ENCODE peak calls at places on chromosomes 6 and 20, in six cellular contexts. Q is BJ, E is K562, L is colonic mucosa, F is upper lobe of right lung, R is neuronal stem cell. A is an unnamed sample.

GRCh38 chr6:136846046-136846445 is 23.7 kb downstream of the PEX7 start:
- DNase-seq in L (peak), Q (no peak), E (peak), R (peak), F (no peak), A (peak)

GRCh38 chr20:1809121-1809520 is 86.1 kb upstream of the SIRPA start:
- DNase-seq in Q (peak), E (no peak), R (no peak), L (no peak), F (no peak), A (peak)

GRCh38 chr6:82862543-82862942 is 203.1 kb downstream of the UBE3D start:
- DNase-seq in E (no peak), Q (peak), L (no peak), F (no peak), R (no peak), A (peak)

GRCh38 chr6:42845327-42845694 is 34.1 kb upstream of the RPL7L1 start:
- DNase-seq in R (no peak), E (no peak), F (no peak), L (peak), Q (no peak), A (no peak)

GRCh38 chr6:85450578-85450884 is 648 bp downstream of the NT5E start:
- DNase-seq in R (peak), Q (no peak), L (no peak), E (no peak), F (no peak), A (no peak)

GRCh38 chr6:28922004-28922840 is 1.6 kb downstream of the TRIM27 start:
- DNase-seq in L (peak), R (no peak), E (peak), F (no peak), Q (no peak), A (peak)

GRCh38 chr6:105135907-105136432 is 43.8 kb downstream of the POPDC3 start:
- DNase-seq in F (no peak), E (no peak), L (no peak), Q (no peak), R (no peak), A (peak)

GRCh38 chr6:43509984-43510826 is at the start of gene LRRC73:
- DNase-seq in L (peak), Q (no peak), F (peak), R (peak), E (peak), A (peak)

GRCh38 chr6:132063204-132063603 is 112.0 kb upstream of the CCN2 start:
- DNase-seq in Q (no peak), R (no peak), E (no peak), F (no peak), L (no peak), A (peak)

GRCh38 chr6:134739299-134740090 is 210.4 kb downstream of the ALDH8A1 start:
- DNase-seq in F (no peak), R (no peak), E (no peak), Q (no peak), L (no peak), A (no peak)

GRCh38 chr6:126444874-126445273 is 105.0 kb downstream of the CENPW start:
- DNase-seq in F (no peak), E (no peak), R (no peak), Q (peak), L (no peak), A (peak)

GRCh38 chr6:4664117-4664626 is 112.0 kb upstream of the CDYL start:
- DNase-seq in E (peak), L (peak), F (no peak), R (no peak), Q (peak), A (peak)
- H3K4me3 ChIP-seq in E (no peak), L (no peak), F (no peak), R (no peak), Q (no peak), A (no peak)

GRCh38 chr20:20806121-20806820 is 93.8 kb upstream of the RALGAPA2 start:
- DNase-seq in F (no peak), L (no peak), Q (no peak), R (no peak), E (no peak), A (no peak)

GRCh38 chr20:20802328-20802727 is 89.9 kb upstream of the RALGAPA2 start:
- DNase-seq in F (no peak), E (no peak), R (no peak), Q (no peak), L (no peak), A (no peak)

GRCh38 chr20:20799913-20800312 is 87.5 kb upstream of the RALGAPA2 start:
- DNase-seq in R (no peak), L (no peak), F (no peak), E (no peak), Q (no peak), A (no peak)

GRCh38 chr20:20797521-20798310 is 85.3 kb upstream of the RALGAPA2 start:
- DNase-seq in E (no peak), F (no peak), L (no peak), R (no peak), Q (no peak), A (no peak)

DNA sequence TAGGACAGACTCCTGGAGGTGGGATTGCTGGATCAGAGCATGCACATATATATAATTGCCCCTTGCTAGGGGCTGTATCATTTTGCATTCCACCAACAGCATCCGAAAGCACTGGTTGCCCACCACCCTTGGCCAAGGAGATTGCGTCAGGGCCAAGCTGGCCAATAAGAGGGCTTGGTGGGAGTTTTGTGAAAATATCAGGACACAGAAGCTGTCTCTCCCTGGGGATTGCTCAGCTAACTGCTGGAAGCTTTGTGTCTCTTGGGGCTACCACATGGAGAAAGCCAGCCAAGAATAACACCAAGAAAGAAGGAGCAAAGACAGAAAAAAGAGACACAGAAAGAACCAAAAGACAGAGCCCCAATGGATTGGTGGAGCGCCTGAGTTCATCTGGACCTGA is 90.6 kb upstream of the RALGAPA2 start:
- DNase-seq in L (no peak), R (no peak), F (no peak), Q (no peak), E (no peak), A (no peak)
- H3K4me3 ChIP-seq in L (no peak), R (no peak), F (no peak), Q (no peak), E (no peak), A (no peak)

GRCh38 chr20:35252037-35252461 is 25.6 kb downstream of the MMP24 start:
- DNase-seq in Q (no peak), L (no peak), F (no peak), R (no peak), E (no peak), A (no peak)
- H3K4me3 ChIP-seq in Q (no peak), L (no peak), F (no peak), R (no peak), E (no peak), A (no peak)

GRCh38 chr6:138803914-138804313 is 8.0 kb downstream of the ECT2L start:
- DNase-seq in E (no peak), L (no peak), F (no peak), R (no peak), Q (no peak), A (peak)
- H3K4me3 ChIP-seq in E (no peak), L (no peak), F (no peak), R (no peak), Q (no peak), A (no peak)

GRCh38 chr20:20089939-20090338 is 37.6 kb downstream of the CFAP61 start:
- DNase-seq in L (no peak), F (no peak), R (no peak), Q (no peak), E (no peak), A (no peak)
- H3K4me3 ChIP-seq in L (no peak), F (no peak), R (no peak), Q (no peak), E (no peak), A (no peak)

GRCh38 chr6:10722570-10722819 is 375 bp upstream of the TMEM14C start:
- DNase-seq in F (no peak), L (no peak), E (no peak), Q (no peak), R (no peak), A (no peak)

GRCh38 chr6:10725716-10726115 is 2.8 kb downstream of the TMEM14C start:
- DNase-seq in E (no peak), L (no peak), Q (no peak), R (no peak), F (no peak), A (no peak)

GRCh38 chr6:10722820-10723651 is at the start of gene TMEM14C:
- DNase-seq in R (peak), Q (peak), E (peak), F (peak), L (peak), A (peak)

GRCh38 chr6:10721850-10722569 is 860 bp upstream of the TMEM14C start:
- DNase-seq in E (no peak), R (no peak), L (no peak), F (no peak), Q (no peak), A (no peak)

GRCh38 chr6:10725046-10725445 is 2.2 kb downstream of the TMEM14C start:
- DNase-seq in L (no peak), E (peak), R (no peak), F (no peak), Q (no peak), A (no peak)
- H3K4me3 ChIP-seq in L (no peak), E (peak), R (no peak), F (no peak), Q (no peak), A (no peak)

GRCh38 chr6:169654590-169655391 is 47.0 kb downstream of the WDR27 start:
- DNase-seq in E (no peak), L (peak), R (no peak), Q (peak), F (peak), A (peak)
- H3K4me3 ChIP-seq in E (no peak), L (peak), R (peak), Q (peak), F (peak), A (peak)

DNA sequence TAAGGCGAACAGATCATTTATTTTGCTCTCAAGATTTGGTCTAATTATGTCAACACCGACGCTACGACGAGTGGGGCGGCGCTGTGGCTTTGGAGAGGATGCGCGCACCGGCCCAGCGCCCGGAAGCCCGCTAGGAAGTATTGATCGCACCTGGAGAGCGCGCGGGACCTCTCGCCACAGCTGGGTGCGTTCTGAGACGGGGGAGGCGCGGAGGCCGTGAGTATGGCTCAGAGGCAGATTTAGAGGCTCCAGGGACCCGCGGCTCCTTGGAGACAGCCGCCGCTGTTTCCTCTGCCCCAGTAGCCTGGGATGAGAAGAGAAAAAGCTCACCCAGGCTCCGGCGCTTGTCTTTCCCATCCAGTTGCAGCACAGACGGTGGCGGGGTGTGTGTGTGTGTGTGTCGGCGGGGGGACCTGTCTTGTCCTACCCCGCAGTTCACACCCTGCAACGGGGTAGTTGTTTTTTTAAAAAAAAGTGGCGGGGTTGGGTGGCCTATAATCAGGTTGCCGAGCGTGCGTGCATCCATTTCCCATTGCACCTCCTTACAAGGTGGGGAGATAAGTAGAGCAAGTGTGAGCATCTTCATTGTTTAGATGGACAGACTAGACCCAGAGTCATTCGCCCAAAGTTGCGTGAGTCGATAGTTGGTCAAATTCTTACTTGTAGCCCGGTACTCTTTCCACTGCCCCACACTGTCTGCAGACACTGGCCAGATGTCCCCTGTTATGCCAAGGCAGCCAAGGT is 11.2 kb downstream of the TFAP2D start:
- DNase-seq in Q (no peak), L (no peak), E (no peak), R (no peak), F (no peak), A (no peak)
- H3K4me3 ChIP-seq in Q (no peak), L (no peak), E (no peak), R (no peak), F (no peak), A (no peak)

DNA sequence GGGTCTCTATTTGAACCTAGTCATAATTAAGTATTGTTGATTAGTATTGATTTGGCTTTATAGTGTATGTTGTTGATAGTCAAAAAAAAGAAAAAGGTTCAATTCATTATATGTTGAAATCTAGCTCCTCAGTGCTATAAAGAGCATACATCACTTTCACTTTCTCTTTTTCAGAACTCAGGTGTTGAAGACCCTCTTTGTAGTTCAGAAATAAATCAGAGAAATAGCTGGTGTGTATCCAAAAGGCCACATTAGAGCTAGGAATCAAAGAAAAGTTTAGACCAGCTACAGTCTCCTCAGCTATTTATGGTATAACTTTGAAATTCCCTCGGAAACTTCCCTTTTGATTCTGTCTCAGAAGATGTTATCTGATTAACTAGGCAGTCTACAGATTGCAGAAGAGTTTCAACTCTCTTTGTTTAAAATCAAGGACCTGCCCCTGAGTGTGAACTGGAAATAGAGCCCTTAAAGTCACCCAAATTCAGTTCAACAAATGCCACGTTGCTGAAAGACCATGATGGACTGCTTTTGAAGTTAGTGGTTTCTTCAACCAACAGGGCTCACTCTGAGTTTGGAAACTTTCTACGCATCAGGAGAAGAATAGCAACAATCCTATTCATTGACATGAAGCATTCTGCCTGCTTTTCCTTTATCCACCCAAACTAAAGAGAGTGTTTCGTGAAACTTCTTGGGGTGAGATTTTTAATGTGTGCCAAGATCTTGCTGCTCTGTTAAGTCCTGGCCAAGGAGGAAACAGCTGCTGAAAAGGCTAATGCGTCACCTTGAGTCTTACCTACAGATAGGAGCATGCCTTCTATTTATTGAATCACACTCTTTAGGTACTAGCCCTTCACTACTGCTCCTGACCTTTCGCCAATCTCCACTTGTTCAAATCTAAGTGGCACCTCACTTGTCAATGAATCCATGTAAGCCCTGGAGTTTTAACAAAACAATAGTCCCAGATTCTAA is 111.7 kb downstream of the TNFRSF21 start:
- DNase-seq in L (no peak), E (no peak), Q (no peak), R (no peak), F (no peak), A (no peak)
- H3K4me3 ChIP-seq in L (no peak), E (no peak), Q (no peak), R (no peak), F (no peak), A (peak)

GRCh38 chr20:543369-544152 is at the start of gene CSNK2A1:
- DNase-seq in F (peak), Q (peak), R (peak), L (peak), E (peak), A (peak)

GRCh38 chr20:546353-546752 is 2.8 kb upstream of the CSNK2A1 start:
- DNase-seq in F (no peak), R (no peak), E (no peak), Q (no peak), L (no peak), A (no peak)

GRCh38 chr20:542777-543368 is 717 bp downstream of the CSNK2A1 start:
- DNase-seq in R (no peak), F (peak), L (peak), Q (no peak), E (no peak), A (no peak)

GRCh38 chr20:547394-547793 is 3.8 kb upstream of the CSNK2A1 start:
- DNase-seq in F (no peak), L (no peak), E (no peak), Q (no peak), R (no peak), A (no peak)

GRCh38 chr20:544153-544725 is 649 bp upstream of the CSNK2A1 start:
- DNase-seq in E (no peak), F (no peak), Q (no peak), L (no peak), R (no peak), A (no peak)
- H3K4me3 ChIP-seq in E (peak), F (peak), Q (no peak), L (peak), R (peak), A (no peak)

A was measured in AG10803.